ENCODE peak calls at places on chromosomes 5 and 9, in nine cellular contexts. O is cardiac muscle cell, R is fibroblast of pulmonary artery, I is heart left ventricle, Z is HCT116, J is GM10248, K is nephron progenitor cell, T is ovary, L is uterus. F is an unnamed sample.

GRCh38 chr9:94859891-94860290 is 133.4 kb downstream of the AOPEP start:
- DNase-seq in T (no peak), I (no peak), R (no peak), K (no peak), J (no peak), O (no peak), L (no peak), Z (no peak), F (no peak)

GRCh38 chr5:147685991-147686390 is 96.5 kb downstream of the JAKMIP2 start:
- DNase-seq in T (no peak), O (no peak), K (no peak), J (no peak), L (no peak), Z (no peak), R (no peak), I (no peak), F (no peak)

GRCh38 chr5:23466401-23466886 is 41.0 kb upstream of the PRDM9 start:
- DNase-seq in Z (no peak), J (no peak), O (peak; percentile 92), I (no peak), K (no peak), T (no peak), L (no peak), R (peak; percentile 91), F (no peak)

GRCh38 chr9:96158147-96158546 is 143.8 kb downstream of the HSD17B3 start:
- DNase-seq in L (no peak), O (no peak), J (no peak), Z (no peak), K (no peak), T (no peak), R (no peak), I (no peak), F (no peak)

GRCh38 chr9:121768416-121769015 is 117.1 kb downstream of the DAB2IP start:
- DNase-seq in I (no peak), O (no peak), L (no peak), K (no peak), T (peak; percentile 13), J (no peak), Z (no peak), R (no peak), F (peak; percentile 40)

GRCh38 chr9:128215491-128216404 is 12.6 kb downstream of the DNM1 start:
- DNase-seq in L (peak; percentile 69), O (peak; percentile 75), I (no peak), K (no peak), R (peak; percentile 71), Z (no peak), T (no peak), J (no peak), F (no peak)

GRCh38 chr5:120614512-120614911 is 150.4 kb downstream of the PRR16 start:
- DNase-seq in J (no peak), I (no peak), K (no peak), R (peak; percentile 67), L (no peak), Z (no peak), O (peak; percentile 82), T (no peak), F (no peak)

GRCh38 chr5:172749881-172750608 is 20.9 kb downstream of the DUSP1 start:
- DNase-seq in O (peak; percentile 53), R (no peak), T (peak; percentile 62), L (peak; percentile 62), K (no peak), Z (no peak), J (no peak), I (peak; percentile 80), F (peak; percentile 70)

GRCh38 chr5:140966293-140967225 is at the start of gene PCDHAC2:
- DNase-seq in I (peak; percentile 35), L (peak; percentile 28), K (peak; percentile 65), R (peak; percentile 21), J (no peak), T (peak; percentile 21), O (peak; percentile 54), Z (peak; percentile 48), F (peak; percentile 89)

GRCh38 chr5:173744527-173744926 is 128.1 kb upstream of the BOD1 start:
- DNase-seq in K (no peak), R (no peak), J (no peak), L (no peak), Z (no peak), T (no peak), O (no peak), I (no peak), F (no peak)

GRCh38 chr9:12801663-12802062 is 26.8 kb downstream of the LURAP1L start:
- DNase-seq in Z (no peak), T (no peak), I (no peak), O (no peak), K (no peak), L (no peak), R (no peak), J (no peak), F (no peak)

GRCh38 chr5:15521349-15521937 is 21.5 kb downstream of the FBXL7 start:
- DNase-seq in I (no peak), O (peak; percentile 19), J (no peak), L (no peak), T (no peak), Z (no peak), R (peak; percentile 29), K (no peak), F (no peak)

GRCh38 chr5:142654578-142655042 is 31.3 kb downstream of the FGF1 start:
- DNase-seq in I (no peak), T (no peak), K (no peak), O (no peak), R (no peak), L (no peak), J (no peak), Z (no peak), F (no peak)
- TF ChIP-seq CTCF in I (no peak), T (no peak), K (no peak), O (no peak), R (peak; percentile 4), L (no peak), J (no peak), Z (no peak), F (no peak)

GRCh38 chr5:145982572-145983314 is 46.4 kb downstream of the SH3RF2 start:
- DNase-seq in I (no peak), R (no peak), J (no peak), T (no peak), K (no peak), O (no peak), Z (no peak), L (no peak), F (no peak)

GRCh38 chr5:145980257-145980656 is 43.9 kb downstream of the SH3RF2 start:
- DNase-seq in I (no peak), R (no peak), Z (no peak), T (no peak), J (no peak), O (no peak), K (no peak), L (no peak), F (no peak)

GRCh38 chr5:145981612-145982571 is 45.5 kb downstream of the SH3RF2 start:
- DNase-seq in T (no peak), O (no peak), Z (no peak), K (no peak), I (no peak), R (no peak), L (no peak), J (no peak), F (no peak)

GRCh38 chr5:145979270-145980223 is 43.2 kb downstream of the SH3RF2 start:
- DNase-seq in J (no peak), L (no peak), R (no peak), I (no peak), T (no peak), Z (no peak), K (no peak), O (peak; percentile 40), F (no peak)

GRCh38 chr5:145980718-145981117 is 44.3 kb downstream of the SH3RF2 start:
- DNase-seq in R (no peak), J (no peak), Z (no peak), I (no peak), O (no peak), T (no peak), K (no peak), L (no peak), F (no peak)
- TF ChIP-seq CTCF in R (peak; percentile 13), J (no peak), Z (peak; percentile 54), I (no peak), O (peak; percentile 11), T (no peak), K (no peak), L (no peak), F (peak; percentile 39)

GRCh38 chr5:64599226-64599625 is 91.1 kb upstream of the SHISAL2B start:
- DNase-seq in R (no peak), K (no peak), Z (no peak), I (no peak), J (no peak), L (no peak), O (no peak), T (no peak), F (no peak)

GRCh38 chr5:64594025-64594424 is 88.2 kb downstream of the RGS7BP start:
- DNase-seq in T (no peak), L (no peak), O (no peak), J (no peak), Z (no peak), I (no peak), K (no peak), R (no peak), F (no peak)

GRCh38 chr5:64595519-64595855 is 89.7 kb downstream of the RGS7BP start:
- DNase-seq in I (no peak), L (no peak), O (no peak), K (no peak), R (no peak), J (no peak), Z (no peak), T (no peak), F (no peak)

GRCh38 chr5:64592942-64593341 is 87.1 kb downstream of the RGS7BP start:
- DNase-seq in Z (no peak), O (no peak), L (no peak), T (no peak), J (no peak), I (no peak), K (no peak), R (no peak), F (no peak)

DNA sequence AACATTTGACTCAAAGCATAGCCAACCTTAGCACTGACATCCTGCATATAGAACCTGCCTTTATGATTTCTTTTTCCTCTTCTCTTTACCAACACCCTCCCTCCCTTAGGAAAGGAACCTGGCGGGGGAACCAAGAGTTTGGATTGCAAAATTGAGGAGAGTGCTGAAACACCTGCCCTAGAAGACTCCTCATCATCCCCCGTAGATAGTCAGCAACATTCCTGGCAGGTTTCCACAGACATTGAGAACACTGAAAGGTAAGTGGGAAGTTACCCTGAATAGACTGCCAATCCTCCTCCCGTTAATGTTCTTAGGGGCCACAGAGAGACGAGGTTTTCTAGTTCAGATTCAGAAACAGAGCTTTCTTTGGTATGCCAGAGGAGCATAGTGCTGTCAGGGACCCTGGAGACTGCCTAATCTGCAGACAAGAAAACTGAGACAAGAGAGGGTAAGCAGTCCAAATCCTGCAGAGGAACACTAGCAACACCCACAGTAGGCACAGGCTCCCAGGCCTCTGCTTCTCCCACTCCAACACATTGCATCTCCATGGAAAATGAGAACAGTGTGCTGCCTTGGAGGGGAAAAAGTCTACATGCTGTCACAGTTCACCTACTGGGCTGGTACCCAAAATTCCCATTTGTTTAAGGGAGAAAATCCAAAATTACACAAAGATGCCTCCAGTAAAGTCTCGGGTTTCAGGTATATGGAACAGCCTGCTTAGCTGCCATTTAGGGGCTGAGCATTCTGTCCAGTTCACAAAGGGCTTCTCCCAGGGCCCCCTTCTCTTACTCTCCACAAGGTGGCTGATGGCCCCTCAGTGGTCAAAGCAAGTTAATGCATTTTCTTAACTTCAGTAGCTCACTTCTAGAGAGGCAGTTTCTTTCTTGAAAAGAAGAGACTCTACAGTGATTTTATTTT is 89.0 kb downstream of the RGS7BP start:
- DNase-seq in R (no peak), L (no peak), J (no peak), Z (no peak), T (peak; percentile 18), K (peak; percentile 12), O (peak; percentile 7), I (no peak), F (no peak)
- TF ChIP-seq CTCF in R (peak; percentile 31), L (no peak), J (no peak), Z (peak; percentile 7), T (no peak), K (peak; percentile 50), O (peak; percentile 31), I (no peak), F (peak; percentile 54)

GRCh38 chr5:146390469-146390868 is 51.8 kb downstream of the POU4F3 start:
- DNase-seq in L (no peak), T (no peak), I (no peak), J (no peak), R (no peak), O (no peak), Z (peak; percentile 6), K (no peak), F (no peak)
- TF ChIP-seq CTCF in L (no peak), T (no peak), I (no peak), J (peak; percentile 23), R (peak; percentile 1), O (no peak), Z (peak; percentile 91), K (peak; percentile 29), F (peak; percentile 36)

F was measured in chondrocyte.